ENCODE peak calls at places on chromosomes 3 and 15, in seven cellular contexts. One of them, this sample, is unnamed.

GRCh38 chr15:52090193-52090592 is 22.4 kb downstream of the BCL2L10 start:
- DNase-seq in thoracic aorta: no peak
- DNase-seq in A549: no peak
- DNase-seq in CD14-positive monocyte: no peak
- DNase-seq in AG09309: no peak
- DNase-seq in fibroblast of pulmonary artery: no peak
- DNase-seq in RWPE1: no peak
- DNase-seq in this sample: no peak

GRCh38 chr15:51318382-51319150 is 19.8 kb downstream of the CYP19A1 start:
- DNase-seq in thoracic aorta: no peak
- DNase-seq in A549: no peak
- DNase-seq in CD14-positive monocyte: no peak
- DNase-seq in AG09309: no peak
- DNase-seq in fibroblast of pulmonary artery: peak
- DNase-seq in RWPE1: no peak
- DNase-seq in this sample: no peak

GRCh38 chr3:186362988-186363387 is 954 bp upstream of the DGKG start:
- DNase-seq in thoracic aorta: no peak
- DNase-seq in A549: no peak
- DNase-seq in CD14-positive monocyte: peak
- DNase-seq in AG09309: no peak
- DNase-seq in fibroblast of pulmonary artery: no peak
- DNase-seq in RWPE1: no peak
- DNase-seq in this sample: no peak

GRCh38 chr3:31449318-31449717 is 83.4 kb upstream of the STT3B start:
- DNase-seq in thoracic aorta: no peak
- DNase-seq in A549: no peak
- DNase-seq in CD14-positive monocyte: no peak
- DNase-seq in AG09309: no peak
- DNase-seq in fibroblast of pulmonary artery: no peak
- DNase-seq in RWPE1: no peak
- DNase-seq in this sample: no peak

GRCh38 chr3:22951910-22952309 is 251.2 kb upstream of the UBE2E2 start:
- DNase-seq in thoracic aorta: no peak
- DNase-seq in A549: no peak
- DNase-seq in CD14-positive monocyte: no peak
- DNase-seq in AG09309: no peak
- DNase-seq in fibroblast of pulmonary artery: no peak
- DNase-seq in RWPE1: no peak
- DNase-seq in this sample: no peak

GRCh38 chr15:100997442-100997841 is 78.3 kb downstream of the LRRK1 start:
- DNase-seq in thoracic aorta: no peak
- DNase-seq in A549: no peak
- DNase-seq in CD14-positive monocyte: no peak
- DNase-seq in AG09309: peak
- DNase-seq in fibroblast of pulmonary artery: no peak
- DNase-seq in RWPE1: no peak
- DNase-seq in this sample: no peak

GRCh38 chr3:1469248-1469647 is 376.4 kb downstream of the CNTN6 start:
- DNase-seq in thoracic aorta: no peak
- DNase-seq in A549: no peak
- DNase-seq in CD14-positive monocyte: no peak
- DNase-seq in AG09309: no peak
- DNase-seq in fibroblast of pulmonary artery: no peak
- DNase-seq in RWPE1: no peak
- DNase-seq in this sample: no peak

GRCh38 chr3:172606021-172606420 is 82.8 kb upstream of the TNFSF10 start:
- DNase-seq in thoracic aorta: no peak
- DNase-seq in A549: no peak
- DNase-seq in CD14-positive monocyte: no peak
- DNase-seq in AG09309: no peak
- DNase-seq in fibroblast of pulmonary artery: peak
- DNase-seq in RWPE1: no peak
- DNase-seq in this sample: no peak

GRCh38 chr15:79644091-79644490 is 212.0 kb downstream of the MINAR1 start:
- DNase-seq in thoracic aorta: no peak
- DNase-seq in A549: peak
- DNase-seq in CD14-positive monocyte: no peak
- DNase-seq in AG09309: peak
- DNase-seq in fibroblast of pulmonary artery: peak
- DNase-seq in RWPE1: peak
- DNase-seq in this sample: peak

GRCh38 chr15:37096878-37097568 is 3.3 kb downstream of the MEIS2 start:
- DNase-seq in thoracic aorta: no peak
- DNase-seq in A549: no peak
- DNase-seq in CD14-positive monocyte: no peak
- DNase-seq in AG09309: no peak
- DNase-seq in fibroblast of pulmonary artery: no peak
- DNase-seq in RWPE1: no peak
- DNase-seq in this sample: no peak

GRCh38 chr3:52763466-52763865 is 7.3 kb downstream of the NEK4 start:
- DNase-seq in thoracic aorta: no peak
- DNase-seq in A549: no peak
- DNase-seq in CD14-positive monocyte: no peak
- DNase-seq in AG09309: no peak
- DNase-seq in fibroblast of pulmonary artery: peak
- DNase-seq in RWPE1: no peak
- DNase-seq in this sample: peak

GRCh38 chr3:189342811-189343210 is 171.0 kb downstream of the TPRG1 start:
- DNase-seq in thoracic aorta: no peak
- DNase-seq in A549: no peak
- DNase-seq in CD14-positive monocyte: no peak
- DNase-seq in AG09309: no peak
- DNase-seq in fibroblast of pulmonary artery: no peak
- DNase-seq in RWPE1: no peak
- DNase-seq in this sample: no peak

GRCh38 chr3:100401674-100402036 is 316 bp downstream of the LNP1 start:
- DNase-seq in thoracic aorta: peak
- DNase-seq in A549: no peak
- DNase-seq in CD14-positive monocyte: no peak
- DNase-seq in AG09309: no peak
- DNase-seq in fibroblast of pulmonary artery: peak
- DNase-seq in RWPE1: peak
- DNase-seq in this sample: no peak

GRCh38 chr15:71508081-71508682 is 302.2 kb upstream of the NR2E3 start:
- DNase-seq in thoracic aorta: no peak
- DNase-seq in A549: no peak
- DNase-seq in CD14-positive monocyte: no peak
- DNase-seq in AG09309: no peak
- DNase-seq in fibroblast of pulmonary artery: no peak
- DNase-seq in RWPE1: peak
- DNase-seq in this sample: peak

GRCh38 chr3:16739416-16740091 is 134.3 kb upstream of the DAZL start:
- DNase-seq in thoracic aorta: no peak
- DNase-seq in A549: no peak
- DNase-seq in CD14-positive monocyte: no peak
- DNase-seq in AG09309: no peak
- DNase-seq in fibroblast of pulmonary artery: peak
- DNase-seq in RWPE1: no peak
- DNase-seq in this sample: no peak

GRCh38 chr3:172388412-172389078 is 59.7 kb downstream of the GHSR start:
- DNase-seq in thoracic aorta: no peak
- DNase-seq in A549: no peak
- DNase-seq in CD14-positive monocyte: no peak
- DNase-seq in AG09309: no peak
- DNase-seq in fibroblast of pulmonary artery: no peak
- DNase-seq in RWPE1: no peak
- DNase-seq in this sample: no peak

GRCh38 chr3:138325990-138326389 is 3.7 kb downstream of the NME9 start:
- DNase-seq in thoracic aorta: no peak
- DNase-seq in A549: no peak
- DNase-seq in CD14-positive monocyte: no peak
- DNase-seq in AG09309: no peak
- DNase-seq in fibroblast of pulmonary artery: no peak
- DNase-seq in RWPE1: no peak
- DNase-seq in this sample: no peak

GRCh38 chr3:125340121-125340520 is 35.0 kb downstream of the ZNF148 start:
- DNase-seq in thoracic aorta: no peak
- DNase-seq in A549: no peak
- DNase-seq in CD14-positive monocyte: no peak
- DNase-seq in AG09309: no peak
- DNase-seq in fibroblast of pulmonary artery: no peak
- DNase-seq in RWPE1: no peak
- DNase-seq in this sample: no peak

GRCh38 chr3:46954178-46954577 is 22.4 kb downstream of the CCDC12 start:
- DNase-seq in thoracic aorta: no peak
- DNase-seq in A549: no peak
- DNase-seq in CD14-positive monocyte: no peak
- DNase-seq in AG09309: no peak
- DNase-seq in fibroblast of pulmonary artery: no peak
- DNase-seq in RWPE1: no peak
- DNase-seq in this sample: no peak

GRCh38 chr3:172869356-172869755 is 118.8 kb downstream of the ECT2 start:
- DNase-seq in thoracic aorta: no peak
- DNase-seq in A549: peak
- DNase-seq in CD14-positive monocyte: no peak
- DNase-seq in AG09309: peak
- DNase-seq in fibroblast of pulmonary artery: peak
- DNase-seq in RWPE1: peak
- DNase-seq in this sample: peak

DNA sequence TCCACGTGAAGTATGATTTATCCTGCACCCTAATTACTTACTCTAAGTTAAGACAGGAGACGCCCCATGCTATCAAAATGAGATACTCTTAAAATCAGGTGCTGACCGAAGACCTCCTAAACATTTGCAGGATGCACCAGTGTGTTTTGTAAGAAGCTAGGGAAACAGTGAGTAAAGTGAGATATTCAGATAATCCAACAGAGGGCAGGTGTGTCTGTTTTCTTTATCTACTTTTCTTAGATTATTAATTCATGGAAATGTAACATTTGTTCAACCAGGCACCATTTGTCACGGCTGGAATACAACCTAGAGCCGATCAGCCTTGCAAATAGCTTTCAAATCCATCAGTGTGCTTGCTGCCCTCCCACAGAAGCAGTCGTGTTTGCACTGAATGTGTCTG is 202.0 kb upstream of the CHRM5 start:
- DNase-seq in thoracic aorta: no peak
- DNase-seq in A549: no peak
- DNase-seq in CD14-positive monocyte: no peak
- DNase-seq in AG09309: no peak
- DNase-seq in fibroblast of pulmonary artery: peak
- DNase-seq in RWPE1: no peak
- DNase-seq in this sample: peak
- TF ChIP-seq CTCF in thoracic aorta: no peak
- TF ChIP-seq CTCF in A549: peak
- TF ChIP-seq CTCF in CD14-positive monocyte: no peak
- TF ChIP-seq CTCF in AG09309: peak
- TF ChIP-seq CTCF in fibroblast of pulmonary artery: no peak
- TF ChIP-seq CTCF in RWPE1: no peak
- TF ChIP-seq CTCF in this sample: no peak

GRCh38 chr3:139979991-139980390 is 45.0 kb downstream of the CLSTN2 start:
- DNase-seq in thoracic aorta: no peak
- DNase-seq in A549: no peak
- DNase-seq in CD14-positive monocyte: no peak
- DNase-seq in AG09309: no peak
- DNase-seq in fibroblast of pulmonary artery: no peak
- DNase-seq in RWPE1: no peak
- DNase-seq in this sample: no peak

GRCh38 chr3:139978966-139979365 is 44.0 kb downstream of the CLSTN2 start:
- DNase-seq in thoracic aorta: no peak
- DNase-seq in A549: no peak
- DNase-seq in CD14-positive monocyte: no peak
- DNase-seq in AG09309: no peak
- DNase-seq in fibroblast of pulmonary artery: no peak
- DNase-seq in RWPE1: no peak
- DNase-seq in this sample: no peak

GRCh38 chr3:139982404-139982803 is 47.4 kb downstream of the CLSTN2 start:
- DNase-seq in thoracic aorta: no peak
- DNase-seq in A549: no peak
- DNase-seq in CD14-positive monocyte: no peak
- DNase-seq in AG09309: no peak
- DNase-seq in fibroblast of pulmonary artery: no peak
- DNase-seq in RWPE1: peak
- DNase-seq in this sample: no peak
- TF ChIP-seq CTCF in thoracic aorta: no peak
- TF ChIP-seq CTCF in A549: no peak
- TF ChIP-seq CTCF in CD14-positive monocyte: no peak
- TF ChIP-seq CTCF in AG09309: peak
- TF ChIP-seq CTCF in fibroblast of pulmonary artery: no peak
- TF ChIP-seq CTCF in RWPE1: no peak
- TF ChIP-seq CTCF in this sample: no peak

DNA sequence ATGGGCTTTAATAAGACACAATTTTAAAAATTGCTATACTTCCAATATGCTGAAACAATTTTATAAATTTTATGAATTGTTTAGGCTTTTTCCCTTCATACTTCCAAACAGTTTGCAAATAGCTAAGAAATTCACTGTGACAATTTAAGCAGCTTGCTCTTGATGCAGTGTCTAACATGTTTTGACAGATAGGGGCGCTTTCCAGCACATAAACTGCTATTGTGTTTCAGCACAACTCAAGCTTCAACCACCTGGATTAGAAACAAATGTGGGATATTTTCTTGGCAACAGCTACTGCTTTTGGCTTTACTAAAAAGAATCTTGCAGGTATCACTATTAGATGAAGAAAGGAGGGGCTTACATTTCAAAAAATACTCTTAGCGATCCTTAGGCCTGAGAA is 565.8 kb upstream of the DPPA4 start:
- DNase-seq in thoracic aorta: no peak
- DNase-seq in A549: no peak
- DNase-seq in CD14-positive monocyte: no peak
- DNase-seq in AG09309: no peak
- DNase-seq in fibroblast of pulmonary artery: no peak
- DNase-seq in RWPE1: no peak
- DNase-seq in this sample: no peak
- TF ChIP-seq CTCF in thoracic aorta: no peak
- TF ChIP-seq CTCF in A549: no peak
- TF ChIP-seq CTCF in CD14-positive monocyte: no peak
- TF ChIP-seq CTCF in AG09309: peak
- TF ChIP-seq CTCF in fibroblast of pulmonary artery: no peak
- TF ChIP-seq CTCF in RWPE1: no peak
- TF ChIP-seq CTCF in this sample: no peak

DNA sequence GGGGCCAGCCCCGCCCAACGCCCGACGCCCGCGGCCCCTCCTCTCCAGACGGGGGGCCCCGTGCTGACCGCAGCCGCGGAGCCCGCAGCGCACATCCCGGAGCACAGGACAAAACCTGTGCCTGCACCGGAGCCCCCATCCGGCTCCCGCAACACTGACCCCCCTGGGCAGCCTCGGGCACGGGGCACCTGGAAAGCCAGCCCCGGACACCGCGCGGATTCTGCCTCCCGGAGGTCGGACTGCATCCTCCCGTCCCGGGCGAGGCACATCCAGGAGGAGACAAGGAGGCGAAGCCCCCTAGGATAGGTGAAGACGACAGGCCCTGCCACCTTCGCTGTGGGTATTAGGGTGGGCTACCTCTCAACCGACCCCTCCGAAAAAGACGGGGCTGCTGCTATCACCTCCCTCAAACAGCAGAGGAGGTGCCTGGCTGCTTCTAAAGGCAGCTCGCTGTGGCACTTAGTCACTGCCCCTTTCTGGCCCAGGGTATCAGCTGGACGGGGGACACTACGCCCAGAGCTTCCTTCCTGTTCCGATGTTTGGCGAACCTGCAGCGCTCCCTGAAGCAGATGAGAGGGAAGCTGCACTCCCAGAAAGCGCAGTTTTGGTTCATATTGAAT is 10.6 kb downstream of the XXYLT1 start:
- DNase-seq in thoracic aorta: no peak
- DNase-seq in A549: no peak
- DNase-seq in CD14-positive monocyte: peak
- DNase-seq in AG09309: no peak
- DNase-seq in fibroblast of pulmonary artery: no peak
- DNase-seq in RWPE1: no peak
- DNase-seq in this sample: no peak
- TF ChIP-seq CTCF in thoracic aorta: peak
- TF ChIP-seq CTCF in A549: no peak
- TF ChIP-seq CTCF in CD14-positive monocyte: peak
- TF ChIP-seq CTCF in AG09309: no peak
- TF ChIP-seq CTCF in fibroblast of pulmonary artery: no peak
- TF ChIP-seq CTCF in RWPE1: peak
- TF ChIP-seq CTCF in this sample: no peak

This sample was measured in MCF 10A.